ENCODE peak calls at places on chromosomes 4 and X, in nine cellular contexts. L is neural crest cell, V is ELF-1, H is AG20443, D is AG08395, S is IMR-90, M is progenitor cell of endocrine pancreas, X is GM06990, G is NCI-H460. E is an unnamed sample.

GRCh38 chr4:53706422-53707032 is 115.2 kb upstream of the LNX1 start:
- DNase-seq in L (no peak), V (peak; percentile 51), H (peak; percentile 50), D (peak; percentile 42), S (peak; percentile 71), M (no peak), X (peak; percentile 40), G (peak; percentile 33), E (peak; percentile 52)

GRCh38 chr4:81844717-81845116 is 373.0 kb upstream of the RASGEF1B start:
- DNase-seq in L (peak; percentile 68), V (peak; percentile 51), H (peak; percentile 69), D (peak; percentile 65), S (peak; percentile 57), M (peak; percentile 30), X (peak; percentile 21), G (peak; percentile 79), E (peak; percentile 58)

GRCh38 chrX:80306007-80306406 is 114.2 kb upstream of the TENT5D start:
- DNase-seq in L (no peak), V (no peak), H (no peak), D (no peak), S (no peak), M (no peak), X (no peak), G (no peak), E (no peak)

GRCh38 chrX:20418379-20418778 is 151.7 kb upstream of the RPS6KA3 start:
- DNase-seq in L (no peak), V (no peak), H (no peak), D (no peak), S (no peak), M (no peak), X (peak; percentile 20), G (no peak), E (no peak)

GRCh38 chr4:74516321-74516720 is 71.4 kb downstream of the AREG start:
- DNase-seq in L (no peak), V (no peak), H (no peak), D (no peak), S (peak; percentile 25), M (no peak), X (no peak), G (no peak), E (no peak)

GRCh38 chr4:100188829-100189228 is 1.4 kb downstream of the DDIT4L start:
- DNase-seq in L (no peak), V (no peak), H (no peak), D (no peak), S (no peak), M (no peak), X (no peak), G (no peak), E (no peak)

GRCh38 chr4:174490356-174490969 is 31.8 kb downstream of the HPGD start:
- DNase-seq in L (no peak), V (no peak), H (no peak), D (no peak), S (peak; percentile 0), M (no peak), X (no peak), G (no peak), E (no peak)

GRCh38 chrX:12709047-12709446 is 82.2 kb upstream of the PRPS2 start:
- DNase-seq in L (peak; percentile 12), V (no peak), H (no peak), D (no peak), S (no peak), M (no peak), X (no peak), G (no peak), E (no peak)

GRCh38 chr4:30717208-30718020 is 2.8 kb upstream of the PCDH7 start:
- DNase-seq in L (peak; percentile 57), V (peak; percentile 54), H (peak; percentile 53), D (peak; percentile 33), S (peak; percentile 70), M (no peak), X (peak; percentile 14), G (no peak), E (peak; percentile 85)

GRCh38 chrX:155094468-155095061 is 23.3 kb downstream of the BRCC3 start:
- DNase-seq in L (no peak), V (no peak), H (peak; percentile 10), D (peak; percentile 11), S (peak; percentile 21), M (no peak), X (no peak), G (peak; percentile 43), E (peak; percentile 24)